ENCODE peak calls at places on chromosomes 7 and 10, in six cellular contexts. Z is neuronal stem cell, A is IMR-90, O is mesenchymal stem cell, P is H1, H is trophoblast cell. B is an unnamed sample.

GRCh38 chr10:73168486-73168844 is 546 bp downstream of the FAM149B1 start:
- DNase-seq in P (no peak), Z (no peak), H (peak; percentile 65), O (no peak), A (no peak), B (no peak)

GRCh38 chr10:75191821-75192568 is 18.6 kb upstream of the VDAC2 start:
- DNase-seq in P (no peak), O (peak; percentile 96), A (peak; percentile 97), H (peak; percentile 26), Z (no peak), B (no peak)

GRCh38 chr7:76383089-76383944 is 24.5 kb upstream of the YWHAG start:
- DNase-seq in A (no peak), Z (no peak), P (peak; percentile 63), H (peak; percentile 27), O (no peak), B (peak; percentile 83)

GRCh38 chr7:49776994-49777393 is 3.6 kb downstream of the VWC2 start:
- DNase-seq in Z (no peak), H (no peak), A (no peak), P (peak; percentile 75), O (no peak), B (peak; percentile 74)

GRCh38 chr10:533611-534566 is 155.6 kb downstream of the DIP2C start:
- DNase-seq in A (no peak), Z (no peak), P (no peak), O (no peak), H (no peak), B (no peak)

GRCh38 chr10:30751678-30752331 is 122.3 kb upstream of the LYZL2 start:
- DNase-seq in P (peak; percentile 82), A (peak; percentile 75), Z (peak; percentile 59), H (peak; percentile 58), O (peak; percentile 64), B (peak; percentile 73)

GRCh38 chr7:140677496-140677895 is 4.8 kb downstream of the ADCK2 start:
- DNase-seq in Z (no peak), H (no peak), O (no peak), P (no peak), A (no peak), B (no peak)

GRCh38 chr10:484925-485661 is 204.4 kb downstream of the DIP2C start:
- DNase-seq in O (no peak), Z (no peak), H (no peak), P (peak; percentile 51), A (no peak), B (peak; percentile 26)

GRCh38 chr10:7397049-7397448 is 13.8 kb downstream of the SFMBT2 start:
- DNase-seq in A (peak; percentile 16), H (no peak), P (no peak), O (peak; percentile 38), Z (no peak), B (no peak)

GRCh38 chr7:150754950-150755349 is 17.7 kb downstream of the GIMAP5 start:
- DNase-seq in Z (no peak), P (no peak), O (no peak), A (no peak), H (no peak), B (no peak)
- H3K9ac ChIP-seq in Z (no peak overlapping the region), P (no peak overlapping the region), O (no peak overlapping the region), A (no peak overlapping the region), H (no peak overlapping the region), B (no peak overlapping the region)

GRCh38 chr10:43376046-43376635 is 4.7 kb downstream of the FXYD4 start:
- DNase-seq in A (no peak), O (no peak), P (no peak), Z (no peak), H (no peak), B (no peak)
- H4K91ac ChIP-seq in A (no peak overlapping the region), O (no peak overlapping the region), P (no peak overlapping the region), Z (no peak overlapping the region), H (no peak overlapping the region), B (no peak overlapping the region)

GRCh38 chr7:74242122-74242443 is 12.1 kb downstream of the RFC2 start:
- DNase-seq in P (no peak), Z (no peak), A (no peak), O (no peak), H (no peak), B (no peak)
- H3K9ac ChIP-seq in P (no peak overlapping the region), Z (no peak overlapping the region), A (no peak overlapping the region), O (no peak overlapping the region), H (no peak overlapping the region), B (no peak overlapping the region)

GRCh38 chr7:157494506-157495176 is 157.8 kb downstream of the DNAJB6 start:
- DNase-seq in A (no peak), Z (no peak), O (no peak), H (no peak), P (no peak), B (no peak)
- H4K91ac ChIP-seq in A (no peak overlapping the region), Z (no peak overlapping the region), O (no peak overlapping the region), H (no peak overlapping the region), P (no peak overlapping the region), B (no peak overlapping the region)

GRCh38 chr10:104084482-104085142 is 1.1 kb downstream of the COL17A1 start:
- DNase-seq in A (no peak), Z (no peak), P (no peak), H (no peak), O (no peak), B (no peak)
- H3K9ac ChIP-seq in A (no peak overlapping the region), Z (no peak overlapping the region), P (no peak overlapping the region), H (no peak overlapping the region), O (no peak overlapping the region), B (no peak overlapping the region)

GRCh38 chr7:104034679-104035078 is 45.2 kb upstream of the RELN start:
- DNase-seq in O (no peak), A (no peak), Z (no peak), H (no peak), P (no peak), B (no peak)
- H4K91ac ChIP-seq in O (no peak overlapping the region), A (no peak overlapping the region), Z (no peak overlapping the region), H (no peak overlapping the region), P (no peak overlapping the region), B (no peak overlapping the region)

GRCh38 chr7:102883098-102883860 is 29.5 kb upstream of the LRRC17 start:
- DNase-seq in H (peak; percentile 47), O (peak; percentile 51), A (peak; percentile 76), Z (no peak), P (no peak), B (no peak)
- H3K9ac ChIP-seq in H (no peak overlapping the region), O (no peak overlapping the region), A (no peak overlapping the region), Z (no peak overlapping the region), P (no peak overlapping the region), B (no peak overlapping the region)

DNA sequence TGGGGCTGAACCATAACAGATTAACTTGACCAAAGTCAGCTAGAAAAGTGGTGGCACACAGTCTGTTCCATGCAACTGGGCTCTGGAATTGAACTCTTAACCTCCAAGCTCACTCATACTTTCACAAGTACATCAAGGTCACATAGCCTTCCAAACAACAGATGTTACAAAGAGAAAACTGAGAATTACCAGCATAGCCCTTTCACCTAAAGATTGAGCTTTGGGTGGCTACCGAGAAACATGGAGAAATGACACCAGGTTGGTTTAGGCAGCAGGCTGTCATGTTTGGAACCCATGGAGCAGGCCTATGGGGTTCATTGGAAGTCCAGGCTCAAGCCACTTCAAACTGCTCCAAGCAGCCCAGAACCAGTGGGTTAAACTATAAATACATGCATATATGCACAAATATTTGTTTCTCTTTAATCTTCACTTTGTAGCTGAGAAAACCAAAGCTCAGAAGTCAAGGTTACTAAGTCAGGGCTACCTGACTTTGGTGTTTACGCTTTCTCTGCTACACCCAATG is 59.1 kb downstream of the MALSU1 start:
- DNase-seq in O (no peak), A (no peak), Z (no peak), P (no peak), H (peak; percentile 13), B (no peak)
- H4K91ac ChIP-seq in O (no peak overlapping the region), A (no peak overlapping the region), Z (no peak overlapping the region), P (no peak overlapping the region), H (no peak overlapping the region), B (no peak overlapping the region)

B was measured in H9.